ENCODE peak calls at places on chromosomes 11 and 22, in six cellular contexts. O is tibial artery; S is CD4-positive, alpha-beta memory T cell; D is endodermal cell; K is RWPE2; Q is WERI-Rb-1. L is an unnamed sample.

GRCh38 chr22:39530692-39531331 is 1.7 kb downstream of the RPS19BP1 start:
- DNase-seq in O (no peak), S (peak; percentile 34), D (peak; percentile 74), K (no peak), Q (peak; percentile 77), L (no peak)

GRCh38 chr22:22955866-22956535 is 68.4 kb downstream of the IGLL5 start:
- DNase-seq in O (no peak), S (peak; percentile 62), D (peak; percentile 86), K (no peak), Q (peak; percentile 68), L (peak; percentile 67)

GRCh38 chr11:79447039-79447438 is 6.2 kb upstream of the TENM4 start:
- DNase-seq in O (no peak), S (no peak), D (no peak), K (no peak), Q (no peak), L (no peak)

GRCh38 chr22:47166446-47167016 is 404.1 kb downstream of the TBC1D22A start:
- DNase-seq in O (peak; percentile 55), S (no peak), D (peak; percentile 13), K (no peak), Q (peak; percentile 5), L (peak; percentile 2)

GRCh38 chr22:29004647-29005371 is 56.8 kb downstream of the C22orf31 start:
- DNase-seq in O (no peak), S (no peak), D (peak; percentile 91), K (no peak), Q (peak; percentile 79), L (peak; percentile 87)

GRCh38 chr11:9947231-9947864 is 283.5 kb downstream of the SWAP70 start:
- DNase-seq in O (no peak), S (no peak), D (no peak), K (no peak), Q (no peak), L (no peak)

GRCh38 chr11:75663808-75664207 is 5.0 kb downstream of the MAP6 start:
- DNase-seq in O (no peak), S (no peak), D (no peak), K (no peak), Q (no peak), L (no peak)

GRCh38 chr11:44596541-44597276 is 31.2 kb downstream of the CD82 start:
- DNase-seq in O (no peak), S (peak; percentile 84), D (peak; percentile 70), K (no peak), Q (peak; percentile 28), L (no peak)

GRCh38 chr11:4543561-4543960 is 1.4 kb upstream of the OR52M1 start:
- DNase-seq in O (no peak), S (no peak), D (no peak), K (no peak), Q (no peak), L (no peak)

GRCh38 chr22:40534379-40535188 is 101.9 kb downstream of the MRTFA start:
- DNase-seq in O (no peak), S (no peak), D (peak; percentile 70), K (no peak), Q (no peak), L (no peak)

GRCh38 chr11:44445500-44446340 is 119.7 kb upstream of the CD82 start:
- DNase-seq in O (peak; percentile 42), S (no peak), D (peak; percentile 88), K (no peak), Q (no peak), L (peak; percentile 91)

GRCh38 chr11:11978792-11979486 is 29.5 kb downstream of the DKK3 start:
- DNase-seq in O (peak; percentile 88), S (no peak), D (peak; percentile 66), K (no peak), Q (no peak), L (peak; percentile 31)

GRCh38 chr22:28835630-28836189 is 35.3 kb upstream of the XBP1 start:
- DNase-seq in O (no peak), S (no peak), D (no peak), K (no peak), Q (no peak), L (no peak)

GRCh38 chr22:50671641-50672040 is 982 bp upstream of the SHANK3 start:
- DNase-seq in O (no peak), S (no peak), D (no peak), K (no peak), Q (no peak), L (no peak)

GRCh38 chr22:20972014-20972797 is 5.2 kb downstream of the AIFM3 start:
- DNase-seq in O (no peak), S (no peak), D (no peak), K (no peak), Q (no peak), L (no peak)

GRCh38 chr11:18313985-18314763 is 7.8 kb downstream of the HPS5 start:
- DNase-seq in O (no peak), S (no peak), D (peak; percentile 49), K (no peak), Q (peak; percentile 22), L (no peak)

GRCh38 chr11:109405671-109406070 is 16.3 kb upstream of the C11orf87 start:
- DNase-seq in O (no peak), S (no peak), D (no peak), K (no peak), Q (no peak), L (no peak)

GRCh38 chr22:46239261-46240048 is 10.6 kb downstream of the CDPF1 start:
- DNase-seq in O (no peak), S (no peak), D (no peak), K (no peak), Q (no peak), L (no peak)

GRCh38 chr11:6473481-6474422 is at the start of gene TRIM3:
- DNase-seq in O (peak; percentile 98), S (peak; percentile 52), D (peak; percentile 98), K (peak; percentile 90), Q (peak; percentile 95), L (peak; percentile 95)

GRCh38 chr22:23071163-23072034 is 1.1 kb downstream of the GNAZ start:
- DNase-seq in O (peak; percentile 62), S (no peak), D (no peak), K (peak; percentile 50), Q (no peak), L (no peak)

GRCh38 chr11:106464728-106465127 is 387.3 kb downstream of the AASDHPPT start:
- DNase-seq in O (no peak), S (no peak), D (no peak), K (no peak), Q (no peak), L (no peak)

GRCh38 chr11:109547356-109548027 is 125.5 kb downstream of the C11orf87 start:
- DNase-seq in O (no peak), S (no peak), D (peak; percentile 45), K (no peak), Q (no peak), L (no peak)

GRCh38 chr11:41461057-41461681 is 1.7 kb upstream of the LRRC4C start:
- DNase-seq in O (no peak), S (no peak), D (no peak), K (no peak), Q (no peak), L (no peak)

GRCh38 chr11:61364012-61364396 is 1.8 kb downstream of the TMEM138 start:
- DNase-seq in O (no peak), S (no peak), D (no peak), K (no peak), Q (no peak), L (no peak)
- H3K4me3 ChIP-seq in O (no peak overlapping the region), S (no peak overlapping the region), D (no peak overlapping the region), K (no peak overlapping the region), Q (no peak overlapping the region), L (no peak overlapping the region)

DNA sequence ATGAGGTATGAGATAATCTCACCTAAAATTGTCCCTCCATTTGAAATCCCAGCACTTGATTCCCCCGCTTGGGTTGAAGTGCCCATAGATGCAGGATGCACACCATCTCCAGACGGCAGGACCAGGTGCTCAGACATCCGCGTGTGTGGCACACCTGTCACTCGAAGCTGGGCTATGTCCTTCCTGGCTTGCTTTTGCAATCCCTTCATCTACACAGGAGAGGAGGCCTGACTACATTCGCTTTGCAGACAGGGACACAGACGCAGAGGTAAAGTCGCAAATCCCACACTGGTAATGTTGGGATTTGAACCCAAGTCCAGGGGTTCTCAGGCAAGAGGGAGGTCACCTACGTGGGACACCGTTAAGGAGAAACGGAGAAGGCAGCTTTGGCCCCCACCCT is 7.2 kb upstream of the CYTH4 start:
- DNase-seq in O (no peak), S (no peak), D (peak; percentile 37), K (no peak), Q (no peak), L (no peak)
- H3K4me3 ChIP-seq in O (no peak overlapping the region), S (no peak overlapping the region), D (no peak overlapping the region), K (no peak overlapping the region), Q (no peak overlapping the region), L (no peak overlapping the region)

DNA sequence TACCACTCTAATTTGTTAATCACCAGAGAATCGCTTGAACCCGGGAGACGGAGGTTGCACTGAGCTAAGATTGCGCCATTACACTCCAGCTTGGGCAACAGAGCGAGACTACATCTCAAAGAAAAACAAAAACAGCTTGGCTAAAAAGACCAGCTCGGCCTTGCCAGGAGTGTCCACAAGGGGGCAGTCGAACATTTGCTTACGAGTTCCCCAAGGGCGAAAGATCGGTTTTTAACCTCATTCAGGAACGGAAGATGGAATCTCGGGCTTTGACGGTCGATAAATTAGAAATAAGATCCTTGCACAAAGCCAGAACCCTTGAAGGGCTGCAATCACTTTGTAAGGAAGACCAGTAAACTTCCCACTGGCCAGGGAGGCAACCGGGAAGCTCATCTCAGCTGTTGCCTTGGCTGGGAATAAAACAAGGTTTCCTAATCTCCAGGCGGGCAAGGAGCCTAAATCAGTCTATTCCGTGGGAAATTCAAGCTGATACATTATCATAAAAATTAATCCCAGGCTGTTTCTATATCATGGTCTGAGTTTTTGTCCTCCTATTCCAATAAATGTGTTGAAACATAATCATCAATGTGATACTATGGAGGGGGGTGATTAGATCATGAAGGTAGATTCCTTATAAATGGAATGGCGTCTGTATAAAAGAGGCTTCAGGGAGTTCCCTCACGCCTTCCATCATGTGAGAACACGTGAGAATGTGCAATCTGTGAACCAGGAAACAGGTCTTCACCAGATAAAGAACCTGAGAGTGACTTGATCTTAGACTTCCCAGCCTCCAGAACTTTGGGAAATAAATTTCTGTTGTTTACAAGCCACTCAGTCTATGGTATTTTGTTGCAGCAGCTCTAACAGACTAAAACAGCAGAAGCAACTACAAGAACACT is 14.9 kb upstream of the SLC29A2 start:
- DNase-seq in O (peak; percentile 90), S (peak; percentile 72), D (peak; percentile 96), K (no peak), Q (peak; percentile 90), L (peak; percentile 93)
- H3K4me3 ChIP-seq in O (peak overlapping the region; percentile 13), S (peak overlapping the region; percentile 31), D (peak overlapping the region; percentile 13), K (no peak overlapping the region), Q (peak overlapping the region; percentile 46), L (no peak overlapping the region)

DNA sequence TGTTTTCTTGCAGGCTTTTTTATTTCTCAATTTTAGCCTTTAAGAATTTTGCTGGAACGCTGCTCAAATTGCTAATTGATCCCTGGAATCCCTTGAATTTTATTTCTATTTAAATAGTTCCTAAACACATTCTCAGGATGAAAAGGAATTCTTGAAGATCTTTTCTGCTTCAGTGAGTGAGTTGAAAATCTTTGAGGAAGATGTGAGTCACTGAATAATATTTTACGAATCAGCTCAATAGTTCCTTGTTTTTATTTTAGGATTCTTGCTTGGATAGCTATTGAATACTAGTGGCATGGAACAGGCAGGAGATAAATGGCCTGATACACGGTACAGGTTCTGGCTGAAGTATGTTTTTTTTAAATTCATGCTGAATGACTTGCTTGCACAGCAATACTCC is 194.6 kb upstream of the CCDC90B start:
- DNase-seq in O (no peak), S (no peak), D (no peak), K (no peak), Q (no peak), L (no peak)
- H3K4me3 ChIP-seq in O (no peak overlapping the region), S (no peak overlapping the region), D (no peak overlapping the region), K (no peak overlapping the region), Q (no peak overlapping the region), L (no peak overlapping the region)

L was measured in thyroid gland.